ENCODE peak calls at places on chromosomes 1 and 21, in seven cellular contexts. V is posterior cingulate gyrus, Y is upper lobe of right lung, G is colonic mucosa, Q is ELR, A is GM23248, C is GM18507. K is an unnamed sample.

GRCh38 chr1:206937437-206937836 is 8.8 kb downstream of the PIGR start:
- DNase-seq in V (no peak), Y (no peak), G (no peak), Q (no peak), A (no peak), C (no peak), K (no peak)

GRCh38 chr1:29695809-29696208 is 459.5 kb downstream of the PTPRU start:
- DNase-seq in V (no peak), Y (no peak), G (no peak), Q (no peak), A (no peak), C (no peak), K (no peak)

GRCh38 chr1:87017994-87018672 is 103.7 kb downstream of the HS2ST1 start:
- DNase-seq in V (no peak), Y (no peak), G (no peak), Q (no peak), A (peak; percentile 12), C (no peak), K (no peak)

GRCh38 chr21:15968911-15969310 is 239.1 kb downstream of the USP25 start:
- DNase-seq in V (no peak), Y (no peak), G (no peak), Q (no peak), A (no peak), C (no peak), K (no peak)

GRCh38 chr21:44013380-44014088 is 1.4 kb downstream of the TRAPPC10 start:
- DNase-seq in V (no peak), Y (no peak), G (peak; percentile 34), Q (peak; percentile 33), A (peak; percentile 58), C (no peak), K (peak; percentile 11)

GRCh38 chr1:14590781-14591180 is 7.7 kb upstream of the KAZN start:
- DNase-seq in V (no peak), Y (no peak), G (no peak), Q (no peak), A (peak; percentile 6), C (no peak), K (no peak)

GRCh38 chr1:12469493-12469892 is 148.5 kb downstream of the DHRS3 start:
- DNase-seq in V (no peak), Y (no peak), G (no peak), Q (no peak), A (no peak), C (no peak), K (no peak)

GRCh38 chr1:163227126-163227525 is 24.4 kb upstream of the RGS5 start:
- DNase-seq in V (no peak), Y (no peak), G (no peak), Q (no peak), A (no peak), C (no peak), K (no peak)

GRCh38 chr21:34986561-34987533 is 62.3 kb downstream of the RUNX1 start:
- DNase-seq in V (no peak), Y (no peak), G (no peak), Q (peak; percentile 94), A (peak; percentile 67), C (peak; percentile 49), K (no peak)

GRCh38 chr1:190168116-190168515 is 309.5 kb downstream of the BRINP3 start:
- DNase-seq in V (no peak), Y (no peak), G (no peak), Q (peak; percentile 96), A (no peak), C (no peak), K (peak; percentile 91)

GRCh38 chr1:232435746-232436145 is 194.2 kb downstream of the SIPA1L2 start:
- DNase-seq in V (no peak), Y (no peak), G (no peak), Q (no peak), A (peak; percentile 39), C (no peak), K (no peak)

GRCh38 chr1:156391145-156391677 is 22.2 kb downstream of the RHBG start:
- DNase-seq in V (no peak), Y (no peak), G (no peak), Q (no peak), A (no peak), C (no peak), K (no peak)

GRCh38 chr1:184930645-184931044 is 43.7 kb downstream of the NIBAN1 start:
- DNase-seq in V (no peak), Y (no peak), G (no peak), Q (peak; percentile 9), A (no peak), C (no peak), K (no peak)

GRCh38 chr1:217089239-217090014 is 366.2 kb upstream of the ESRRG start:
- DNase-seq in V (peak; percentile 84), Y (no peak), G (peak; percentile 30), Q (peak; percentile 16), A (peak; percentile 24), C (no peak), K (no peak)

GRCh38 chr1:167757433-167758309 is 35.9 kb downstream of the MPZL1 start:
- DNase-seq in V (no peak), Y (no peak), G (no peak), Q (no peak), A (no peak), C (no peak), K (no peak)

GRCh38 chr1:14713077-14713476 is 114.6 kb downstream of the KAZN start:
- DNase-seq in V (no peak), Y (no peak), G (no peak), Q (no peak), A (no peak), C (no peak), K (no peak)

GRCh38 chr21:43681650-43682049 is 22.3 kb downstream of the RRP1B start:
- DNase-seq in V (no peak), Y (no peak), G (no peak), Q (peak; percentile 53), A (no peak), C (no peak), K (no peak)

GRCh38 chr1:55073187-55073916 is 34.0 kb downstream of the PCSK9 start:
- DNase-seq in V (no peak), Y (no peak), G (no peak), Q (no peak), A (no peak), C (no peak), K (no peak)

GRCh38 chr1:106921186-106921585 is 135.3 kb upstream of the PRMT6 start:
- DNase-seq in V (no peak), Y (no peak), G (no peak), Q (peak; percentile 12), A (peak; percentile 45), C (no peak), K (peak; percentile 11)

GRCh38 chr1:95023399-95024050 is 49.2 kb downstream of the ALG14 start:
- DNase-seq in V (no peak), Y (no peak), G (no peak), Q (peak; percentile 80), A (peak; percentile 88), C (no peak), K (peak; percentile 71)

GRCh38 chr1:87084247-87084836 is 169.9 kb downstream of the HS2ST1 start:
- DNase-seq in V (no peak), Y (no peak), G (no peak), Q (peak; percentile 70), A (peak; percentile 64), C (peak; percentile 14), K (no peak)

GRCh38 chr1:61851849-61852692 is 109.8 kb downstream of the PATJ start:
- DNase-seq in V (no peak), Y (no peak), G (no peak), Q (peak; percentile 74), A (peak; percentile 81), C (no peak), K (no peak)

GRCh38 chr1:57704231-57704630 is 280.4 kb upstream of the DAB1 start:
- DNase-seq in V (no peak), Y (no peak), G (no peak), Q (no peak), A (no peak), C (no peak), K (no peak)

GRCh38 chr1:153746174-153746573 is 18.3 kb downstream of the INTS3 start:
- DNase-seq in V (no peak), Y (no peak), G (no peak), Q (no peak), A (no peak), C (no peak), K (no peak)

GRCh38 chr21:38089763-38090046 is 167.1 kb upstream of the KCNJ15 start:
- DNase-seq in V (no peak), Y (no peak), G (no peak), Q (no peak), A (no peak), C (no peak), K (no peak)

GRCh38 chr21:45510466-45510955 is 31.7 kb downstream of the SLC19A1 start:
- DNase-seq in V (peak; percentile 11), Y (peak; percentile 58), G (no peak), Q (no peak), A (no peak), C (no peak), K (no peak)

GRCh38 chr1:77040817-77041216 is 173.5 kb downstream of the ST6GALNAC5 start:
- DNase-seq in V (no peak), Y (no peak), G (no peak), Q (no peak), A (no peak), C (no peak), K (no peak)

K was measured in NCI-H226.